ENCODE peak calls at places on chromosomes 3 and 15, in eight cellular contexts. One of them, this sample, is unnamed.

GRCh38 chr3:139281096-139281495 is 62.7 kb upstream of the MRPS22 start:
- DNase-seq in coronary artery: no peak
- DNase-seq in AG04449: no peak
- DNase-seq in neural progenitor cell: no peak
- DNase-seq in NT2/D1: no peak
- DNase-seq in tibial nerve: no peak
- DNase-seq in choroid plexus epithelial cell: peak
- DNase-seq in MM.1S: no peak
- DNase-seq in this sample: no peak

GRCh38 chr15:70265986-70266385 is 168.3 kb upstream of the TLE3 start:
- DNase-seq in coronary artery: no peak
- DNase-seq in AG04449: no peak
- DNase-seq in neural progenitor cell: no peak
- DNase-seq in NT2/D1: no peak
- DNase-seq in tibial nerve: no peak
- DNase-seq in choroid plexus epithelial cell: no peak
- DNase-seq in MM.1S: no peak
- DNase-seq in this sample: no peak

GRCh38 chr3:186277268-186277909 is 84.6 kb downstream of the DGKG start:
- DNase-seq in coronary artery: peak
- DNase-seq in AG04449: no peak
- DNase-seq in neural progenitor cell: peak
- DNase-seq in NT2/D1: peak
- DNase-seq in tibial nerve: peak
- DNase-seq in choroid plexus epithelial cell: peak
- DNase-seq in MM.1S: no peak
- DNase-seq in this sample: no peak

GRCh38 chr3:46674031-46674592 is 19.4 kb downstream of the ALS2CL start:
- DNase-seq in coronary artery: peak
- DNase-seq in AG04449: no peak
- DNase-seq in neural progenitor cell: no peak
- DNase-seq in NT2/D1: no peak
- DNase-seq in tibial nerve: no peak
- DNase-seq in choroid plexus epithelial cell: no peak
- DNase-seq in MM.1S: no peak
- DNase-seq in this sample: no peak

GRCh38 chr15:96121521-96121920 is 209.0 kb upstream of the NR2F2 start:
- DNase-seq in coronary artery: no peak
- DNase-seq in AG04449: peak
- DNase-seq in neural progenitor cell: no peak
- DNase-seq in NT2/D1: no peak
- DNase-seq in tibial nerve: no peak
- DNase-seq in choroid plexus epithelial cell: peak
- DNase-seq in MM.1S: no peak
- DNase-seq in this sample: no peak

GRCh38 chr3:12180218-12180617 is 21.5 kb upstream of the TIMP4 start:
- DNase-seq in coronary artery: peak
- DNase-seq in AG04449: no peak
- DNase-seq in neural progenitor cell: no peak
- DNase-seq in NT2/D1: no peak
- DNase-seq in tibial nerve: no peak
- DNase-seq in choroid plexus epithelial cell: peak
- DNase-seq in MM.1S: no peak
- DNase-seq in this sample: no peak

GRCh38 chr3:14177580-14178246 is 688 bp downstream of the XPC start:
- DNase-seq in coronary artery: no peak
- DNase-seq in AG04449: no peak
- DNase-seq in neural progenitor cell: no peak
- DNase-seq in NT2/D1: no peak
- DNase-seq in tibial nerve: peak
- DNase-seq in choroid plexus epithelial cell: peak
- DNase-seq in MM.1S: no peak
- DNase-seq in this sample: no peak

GRCh38 chr3:133944641-133945441 is 49.2 kb upstream of the RAB6B start:
- DNase-seq in coronary artery: peak
- DNase-seq in AG04449: no peak
- DNase-seq in neural progenitor cell: no peak
- DNase-seq in NT2/D1: no peak
- DNase-seq in tibial nerve: peak
- DNase-seq in choroid plexus epithelial cell: peak
- DNase-seq in MM.1S: no peak
- DNase-seq in this sample: no peak

GRCh38 chr15:40232625-40233070 is 6.2 kb upstream of the PAK6 start:
- DNase-seq in coronary artery: no peak
- DNase-seq in AG04449: no peak
- DNase-seq in neural progenitor cell: no peak
- DNase-seq in NT2/D1: no peak
- DNase-seq in tibial nerve: no peak
- DNase-seq in choroid plexus epithelial cell: no peak
- DNase-seq in MM.1S: no peak
- DNase-seq in this sample: no peak

GRCh38 chr15:52179278-52180195 is 11.7 kb downstream of the GNB5 start:
- DNase-seq in coronary artery: peak
- DNase-seq in AG04449: no peak
- DNase-seq in neural progenitor cell: peak
- DNase-seq in NT2/D1: no peak
- DNase-seq in tibial nerve: peak
- DNase-seq in choroid plexus epithelial cell: peak
- DNase-seq in MM.1S: peak
- DNase-seq in this sample: peak

GRCh38 chr15:83108266-83109219 is 1.1 kb downstream of the TM6SF1 start:
- DNase-seq in coronary artery: no peak
- DNase-seq in AG04449: no peak
- DNase-seq in neural progenitor cell: no peak
- DNase-seq in NT2/D1: no peak
- DNase-seq in tibial nerve: peak
- DNase-seq in choroid plexus epithelial cell: peak
- DNase-seq in MM.1S: no peak
- DNase-seq in this sample: no peak

GRCh38 chr3:459376-459710 is 262.8 kb downstream of the CHL1 start:
- DNase-seq in coronary artery: no peak
- DNase-seq in AG04449: no peak
- DNase-seq in neural progenitor cell: peak
- DNase-seq in NT2/D1: no peak
- DNase-seq in tibial nerve: no peak
- DNase-seq in choroid plexus epithelial cell: no peak
- DNase-seq in MM.1S: no peak
- DNase-seq in this sample: no peak
- H3K4me3 ChIP-seq in coronary artery: no peak
- H3K4me3 ChIP-seq in AG04449: no peak
- H3K4me3 ChIP-seq in neural progenitor cell: no peak
- H3K4me3 ChIP-seq in NT2/D1: no peak
- H3K4me3 ChIP-seq in tibial nerve: no peak
- H3K4me3 ChIP-seq in choroid plexus epithelial cell: no peak
- H3K4me3 ChIP-seq in MM.1S: no peak
- H3K4me3 ChIP-seq in this sample: no peak

GRCh38 chr3:120502116-120502515 is 51.3 kb upstream of the FSTL1 start:
- DNase-seq in coronary artery: no peak
- DNase-seq in AG04449: no peak
- DNase-seq in neural progenitor cell: no peak
- DNase-seq in NT2/D1: no peak
- DNase-seq in tibial nerve: no peak
- DNase-seq in choroid plexus epithelial cell: no peak
- DNase-seq in MM.1S: no peak
- DNase-seq in this sample: no peak

GRCh38 chr3:120506076-120506827 is 55.5 kb upstream of the FSTL1 start:
- DNase-seq in coronary artery: no peak
- DNase-seq in AG04449: no peak
- DNase-seq in neural progenitor cell: no peak
- DNase-seq in NT2/D1: no peak
- DNase-seq in tibial nerve: no peak
- DNase-seq in choroid plexus epithelial cell: peak
- DNase-seq in MM.1S: no peak
- DNase-seq in this sample: no peak

GRCh38 chr3:120503727-120504616 is 53.2 kb upstream of the FSTL1 start:
- DNase-seq in coronary artery: no peak
- DNase-seq in AG04449: no peak
- DNase-seq in neural progenitor cell: peak
- DNase-seq in NT2/D1: peak
- DNase-seq in tibial nerve: no peak
- DNase-seq in choroid plexus epithelial cell: no peak
- DNase-seq in MM.1S: no peak
- DNase-seq in this sample: no peak

GRCh38 chr3:120512655-120513054 is 61.9 kb upstream of the FSTL1 start:
- DNase-seq in coronary artery: no peak
- DNase-seq in AG04449: no peak
- DNase-seq in neural progenitor cell: no peak
- DNase-seq in NT2/D1: no peak
- DNase-seq in tibial nerve: no peak
- DNase-seq in choroid plexus epithelial cell: no peak
- DNase-seq in MM.1S: no peak
- DNase-seq in this sample: no peak

GRCh38 chr3:120506828-120507774 is 56.3 kb upstream of the FSTL1 start:
- DNase-seq in coronary artery: no peak
- DNase-seq in AG04449: no peak
- DNase-seq in neural progenitor cell: peak
- DNase-seq in NT2/D1: peak
- DNase-seq in tibial nerve: peak
- DNase-seq in choroid plexus epithelial cell: peak
- DNase-seq in MM.1S: no peak
- DNase-seq in this sample: no peak
- H3K4me3 ChIP-seq in coronary artery: peak
- H3K4me3 ChIP-seq in AG04449: no peak
- H3K4me3 ChIP-seq in neural progenitor cell: no peak
- H3K4me3 ChIP-seq in NT2/D1: no peak
- H3K4me3 ChIP-seq in tibial nerve: no peak
- H3K4me3 ChIP-seq in choroid plexus epithelial cell: no peak
- H3K4me3 ChIP-seq in MM.1S: no peak
- H3K4me3 ChIP-seq in this sample: no peak

GRCh38 chr3:63966871-63967270 is 54.7 kb upstream of the SCAANT1 start:
- DNase-seq in coronary artery: no peak
- DNase-seq in AG04449: no peak
- DNase-seq in neural progenitor cell: no peak
- DNase-seq in NT2/D1: no peak
- DNase-seq in tibial nerve: no peak
- DNase-seq in choroid plexus epithelial cell: no peak
- DNase-seq in MM.1S: no peak
- DNase-seq in this sample: no peak

GRCh38 chr3:63970596-63971468 is 52.5 kb downstream of the PSMD6 start:
- DNase-seq in coronary artery: no peak
- DNase-seq in AG04449: no peak
- DNase-seq in neural progenitor cell: peak
- DNase-seq in NT2/D1: no peak
- DNase-seq in tibial nerve: no peak
- DNase-seq in choroid plexus epithelial cell: no peak
- DNase-seq in MM.1S: no peak
- DNase-seq in this sample: no peak

GRCh38 chr3:63969866-63970265 is 53.4 kb downstream of the PSMD6 start:
- DNase-seq in coronary artery: no peak
- DNase-seq in AG04449: no peak
- DNase-seq in neural progenitor cell: no peak
- DNase-seq in NT2/D1: no peak
- DNase-seq in tibial nerve: no peak
- DNase-seq in choroid plexus epithelial cell: no peak
- DNase-seq in MM.1S: no peak
- DNase-seq in this sample: no peak

GRCh38 chr3:63967675-63968611 is 55.4 kb downstream of the PSMD6 start:
- DNase-seq in coronary artery: no peak
- DNase-seq in AG04449: no peak
- DNase-seq in neural progenitor cell: peak
- DNase-seq in NT2/D1: no peak
- DNase-seq in tibial nerve: peak
- DNase-seq in choroid plexus epithelial cell: peak
- DNase-seq in MM.1S: peak
- DNase-seq in this sample: peak

GRCh38 chr3:63968612-63969350 is 54.5 kb downstream of the PSMD6 start:
- DNase-seq in coronary artery: no peak
- DNase-seq in AG04449: no peak
- DNase-seq in neural progenitor cell: no peak
- DNase-seq in NT2/D1: no peak
- DNase-seq in tibial nerve: no peak
- DNase-seq in choroid plexus epithelial cell: peak
- DNase-seq in MM.1S: peak
- DNase-seq in this sample: no peak
- H3K4me3 ChIP-seq in coronary artery: peak
- H3K4me3 ChIP-seq in AG04449: no peak
- H3K4me3 ChIP-seq in neural progenitor cell: peak
- H3K4me3 ChIP-seq in NT2/D1: no peak
- H3K4me3 ChIP-seq in tibial nerve: peak
- H3K4me3 ChIP-seq in choroid plexus epithelial cell: no peak
- H3K4me3 ChIP-seq in MM.1S: peak
- H3K4me3 ChIP-seq in this sample: peak

GRCh38 chr15:28100516-28101195 is 1.5 kb upstream of the OCA2 start:
- DNase-seq in coronary artery: peak
- DNase-seq in AG04449: no peak
- DNase-seq in neural progenitor cell: no peak
- DNase-seq in NT2/D1: no peak
- DNase-seq in tibial nerve: no peak
- DNase-seq in choroid plexus epithelial cell: no peak
- DNase-seq in MM.1S: no peak
- DNase-seq in this sample: no peak

GRCh38 chr15:28098360-28098765 is 752 bp downstream of the OCA2 start:
- DNase-seq in coronary artery: no peak
- DNase-seq in AG04449: no peak
- DNase-seq in neural progenitor cell: no peak
- DNase-seq in NT2/D1: no peak
- DNase-seq in tibial nerve: no peak
- DNase-seq in choroid plexus epithelial cell: no peak
- DNase-seq in MM.1S: no peak
- DNase-seq in this sample: no peak

GRCh38 chr15:28099555-28100140 is 533 bp upstream of the OCA2 start:
- DNase-seq in coronary artery: peak
- DNase-seq in AG04449: no peak
- DNase-seq in neural progenitor cell: no peak
- DNase-seq in NT2/D1: no peak
- DNase-seq in tibial nerve: no peak
- DNase-seq in choroid plexus epithelial cell: no peak
- DNase-seq in MM.1S: no peak
- DNase-seq in this sample: no peak

GRCh38 chr15:28097656-28098359 is 1.3 kb downstream of the OCA2 start:
- DNase-seq in coronary artery: peak
- DNase-seq in AG04449: no peak
- DNase-seq in neural progenitor cell: no peak
- DNase-seq in NT2/D1: no peak
- DNase-seq in tibial nerve: no peak
- DNase-seq in choroid plexus epithelial cell: no peak
- DNase-seq in MM.1S: no peak
- DNase-seq in this sample: no peak

DNA sequence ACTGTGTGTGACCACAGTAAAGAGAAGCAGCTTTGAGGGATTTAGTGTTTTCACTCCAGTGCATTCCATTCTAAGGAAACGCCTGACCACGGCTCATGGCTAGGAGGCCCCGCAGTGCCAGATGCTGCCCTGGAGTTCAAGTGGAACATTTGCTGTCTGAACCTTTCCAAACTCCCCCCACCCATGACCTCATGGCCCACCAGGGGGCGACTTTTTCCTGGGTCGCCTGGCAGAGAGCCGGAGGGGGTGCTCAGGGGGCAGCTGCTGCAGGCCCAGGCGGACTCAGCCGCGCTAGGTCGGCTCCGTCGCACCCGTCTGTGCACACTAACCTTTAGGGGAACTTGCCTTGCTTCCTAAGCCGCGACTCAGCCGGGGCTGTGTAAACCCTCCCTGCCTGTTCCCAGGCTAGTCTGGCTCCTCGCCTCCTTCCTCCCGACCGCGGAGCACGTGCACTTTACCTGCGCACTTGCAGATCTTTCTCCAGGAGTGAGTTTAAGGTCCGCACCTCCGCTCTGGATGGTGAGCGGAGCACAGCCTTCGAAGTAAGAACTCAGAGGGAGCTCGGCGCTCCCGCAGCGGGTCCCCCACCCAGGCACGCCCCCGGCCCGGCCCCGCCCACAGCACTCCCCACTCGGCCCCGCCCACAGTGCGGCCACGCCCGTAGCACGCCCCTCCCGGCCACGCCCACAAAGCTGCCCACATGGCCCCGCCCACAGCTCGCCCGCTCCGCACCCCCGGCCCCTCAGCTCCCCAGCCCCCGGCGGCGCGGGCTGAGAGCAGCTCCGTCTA is at the start of gene OCA2:
- DNase-seq in coronary artery: peak
- DNase-seq in AG04449: no peak
- DNase-seq in neural progenitor cell: peak
- DNase-seq in NT2/D1: no peak
- DNase-seq in tibial nerve: no peak
- DNase-seq in choroid plexus epithelial cell: peak
- DNase-seq in MM.1S: no peak
- DNase-seq in this sample: peak
- H3K4me3 ChIP-seq in coronary artery: peak
- H3K4me3 ChIP-seq in AG04449: peak
- H3K4me3 ChIP-seq in neural progenitor cell: peak
- H3K4me3 ChIP-seq in NT2/D1: peak
- H3K4me3 ChIP-seq in tibial nerve: no peak
- H3K4me3 ChIP-seq in choroid plexus epithelial cell: peak
- H3K4me3 ChIP-seq in MM.1S: no peak
- H3K4me3 ChIP-seq in this sample: no peak